ENCODE peak calls at places on chromosome 19, in four cellular contexts. O, R, N and K are unnamed samples.

GRCh38 chr19:13892885-13893284 is 13.0 kb downstream of the BRME1 start:
- DNase-seq in O (no peak), N (no peak), R (no peak), K (peak)

GRCh38 chr19:23401086-23401485 is 5.8 kb upstream of the ZNF91 start:
- DNase-seq in N (no peak), R (no peak), O (no peak), K (no peak)

GRCh38 chr19:17680235-17680722 is 7.9 kb downstream of the UNC13A start:
- DNase-seq in R (no peak), N (peak), O (peak), K (peak)

GRCh38 chr19:46631481-46631880 is 4.5 kb downstream of the GNG8 start:
- DNase-seq in O (no peak), R (no peak), N (no peak), K (no peak)

GRCh38 chr19:3216874-3217273 is 7.6 kb upstream of the CELF5 start:
- DNase-seq in O (no peak), R (no peak), N (no peak), K (no peak)

GRCh38 chr19:34471906-34472305 is 9.7 kb upstream of the WTIP start:
- DNase-seq in O (no peak), N (peak), R (no peak), K (no peak)

GRCh38 chr19:35307990-35308389 is 16.0 kb downstream of the MAG start:
- DNase-seq in O (no peak), N (no peak), R (no peak), K (no peak)

GRCh38 chr19:2180881-2181617 is 17.3 kb downstream of the DOT1L start:
- DNase-seq in R (no peak), N (no peak), O (no peak), K (no peak)

GRCh38 chr19:31548941-31549340 is 199.7 kb upstream of the TSHZ3 start:
- DNase-seq in R (no peak), N (peak), O (peak), K (no peak)

GRCh38 chr19:11556634-11557420 is 2.2 kb downstream of the ELOF1 start:
- DNase-seq in N (no peak), O (no peak), R (no peak), K (no peak)

GRCh38 chr19:11560404-11560988 is 1.5 kb upstream of the ELOF1 start:
- DNase-seq in N (peak), O (peak), R (no peak), K (peak)

GRCh38 chr19:11555246-11555645 is 3.8 kb downstream of the ELOF1 start:
- DNase-seq in R (no peak), O (no peak), N (no peak), K (no peak)

GRCh38 chr19:11563530-11563929 is 4.5 kb upstream of the ELOF1 start:
- DNase-seq in N (no peak), O (no peak), R (no peak), K (no peak)

GRCh38 chr19:11558881-11559828 is at the start of gene ELOF1:
- DNase-seq in N (peak), R (peak), O (peak), K (peak)
- TF ChIP-seq CTCF in N (peak), R (peak), O (peak), K (peak)

GRCh38 chr19:29875931-29876330 is 64.1 kb downstream of the CCNE1 start:
- DNase-seq in R (no peak), N (no peak), O (no peak), K (no peak)

GRCh38 chr19:29871143-29871542 is 59.4 kb downstream of the CCNE1 start:
- DNase-seq in O (no peak), N (peak), R (no peak), K (peak)

GRCh38 chr19:29872224-29872731 is 60.5 kb downstream of the CCNE1 start:
- DNase-seq in R (no peak), N (no peak), O (no peak), K (no peak)

GRCh38 chr19:29873801-29874575 is 62.2 kb downstream of the CCNE1 start:
- DNase-seq in O (no peak), N (no peak), R (no peak), K (no peak)

DNA sequence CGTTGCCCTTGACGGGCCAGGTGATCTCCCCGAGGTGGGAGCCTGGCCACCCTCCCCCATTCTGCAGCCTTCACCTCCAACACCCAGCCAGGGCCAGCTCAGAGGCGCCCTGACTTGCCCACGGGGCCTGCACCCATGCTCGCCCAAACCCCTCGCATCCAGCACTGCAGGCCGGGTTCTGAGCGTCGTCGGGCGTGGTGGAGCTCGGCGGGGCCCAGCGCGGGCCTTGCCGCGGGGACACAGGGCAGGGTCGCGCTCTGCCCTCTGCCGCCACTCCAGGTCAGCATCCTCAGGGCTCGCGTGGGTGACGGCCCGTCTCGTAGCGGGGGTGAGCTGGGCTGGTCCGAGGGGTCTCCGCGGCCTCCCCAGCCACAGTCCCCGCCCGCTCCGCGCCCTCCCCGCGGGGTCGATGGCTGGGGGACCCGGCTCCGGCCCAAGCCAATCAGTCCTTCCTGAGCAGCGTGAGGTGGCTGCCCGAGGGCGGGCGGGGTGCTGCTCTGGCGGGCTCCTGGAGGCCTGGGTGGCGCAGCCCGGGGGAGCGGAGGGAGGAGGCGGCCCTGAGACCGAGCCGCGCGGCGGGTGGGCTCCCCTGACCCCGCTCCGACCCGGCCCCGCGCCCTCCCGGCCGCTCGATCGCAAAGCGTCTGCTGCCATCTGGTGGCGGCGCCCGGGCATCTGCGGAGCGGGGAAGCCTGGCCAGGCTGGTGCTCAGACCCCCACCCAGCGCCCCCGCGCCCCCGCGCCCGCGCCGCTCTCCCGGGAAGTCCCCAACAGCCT is 61.4 kb downstream of the CCNE1 start:
- DNase-seq in R (no peak), O (peak), N (peak), K (peak)
- H3K4me3 ChIP-seq in R (peak), O (peak), N (no peak), K (peak)

GRCh38 chr19:6721113-6721474 is 644 bp upstream of the C3 start:
- DNase-seq in N (no peak), O (no peak), R (no peak), K (no peak)
- TF ChIP-seq CTCF in N (no peak), O (no peak), R (no peak), K (no peak)

GRCh38 chr19:55165952-55166529 is 372 bp downstream of the DNAAF3 start:
- DNase-seq in N (peak), R (no peak), O (peak), K (peak)

GRCh38 chr19:55171440-55171839 is 5.0 kb upstream of the DNAAF3 start:
- DNase-seq in O (no peak), N (no peak), R (no peak), K (no peak)

GRCh38 chr19:55161571-55162322 is 4.2 kb upstream of the TNNI3 start:
- DNase-seq in R (no peak), O (no peak), N (no peak), K (no peak)

GRCh38 chr19:55169136-55169535 is 2.7 kb upstream of the DNAAF3 start:
- DNase-seq in O (no peak), R (no peak), N (no peak), K (no peak)

DNA sequence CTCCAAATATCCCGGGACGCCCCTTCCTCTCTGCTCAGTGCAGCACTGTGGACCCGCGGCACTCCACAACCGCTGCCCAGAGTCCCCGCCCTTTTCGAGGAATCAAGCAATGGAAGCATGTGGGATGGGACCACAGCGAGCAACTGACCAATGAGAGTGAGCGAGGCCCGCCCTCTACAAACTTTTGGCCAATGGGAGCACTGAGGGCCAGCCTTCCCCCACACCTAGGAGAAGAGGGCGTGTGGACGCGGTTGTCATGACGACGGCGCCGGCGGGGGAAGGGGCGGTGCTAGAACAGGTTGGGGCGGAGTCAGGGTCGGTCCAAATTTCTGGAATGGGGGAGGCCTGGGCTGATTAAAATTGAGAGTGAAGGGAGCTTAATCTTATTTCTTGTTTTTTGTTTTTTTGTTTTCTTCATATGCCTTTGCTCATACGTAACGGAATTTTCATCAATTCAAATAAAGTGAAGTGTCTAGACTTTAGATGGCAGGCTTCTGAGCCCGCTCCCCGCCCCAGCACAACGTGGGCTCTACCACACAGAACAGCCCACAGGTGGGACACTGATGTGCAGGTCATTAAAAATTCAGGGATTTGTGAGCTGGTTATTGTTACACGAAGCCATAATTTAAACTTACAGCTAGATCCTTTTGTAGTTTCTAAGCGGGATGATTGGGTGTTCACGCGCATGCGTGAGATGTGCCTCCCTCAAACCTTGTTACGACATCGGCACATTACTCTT is at the start of gene DNAAF3:
- DNase-seq in N (peak), O (peak), R (peak), K (peak)
- H3K4me3 ChIP-seq in N (no peak), O (peak), R (peak), K (peak)

GRCh38 chr19:28731113-28731512 is 481.8 kb downstream of the UQCRFS1 start:
- DNase-seq in O (no peak), R (no peak), N (no peak), K (no peak)

GRCh38 chr19:28731577-28731976 is 481.4 kb downstream of the UQCRFS1 start:
- DNase-seq in N (no peak), O (no peak), R (no peak), K (no peak)

GRCh38 chr19:28727835-28728159 is 485.2 kb downstream of the UQCRFS1 start:
- DNase-seq in R (no peak), O (no peak), N (no peak), K (no peak)

GRCh38 chr19:28726533-28726932 is 486.4 kb downstream of the UQCRFS1 start:
- DNase-seq in R (no peak), N (no peak), O (no peak), K (no peak)

DNA sequence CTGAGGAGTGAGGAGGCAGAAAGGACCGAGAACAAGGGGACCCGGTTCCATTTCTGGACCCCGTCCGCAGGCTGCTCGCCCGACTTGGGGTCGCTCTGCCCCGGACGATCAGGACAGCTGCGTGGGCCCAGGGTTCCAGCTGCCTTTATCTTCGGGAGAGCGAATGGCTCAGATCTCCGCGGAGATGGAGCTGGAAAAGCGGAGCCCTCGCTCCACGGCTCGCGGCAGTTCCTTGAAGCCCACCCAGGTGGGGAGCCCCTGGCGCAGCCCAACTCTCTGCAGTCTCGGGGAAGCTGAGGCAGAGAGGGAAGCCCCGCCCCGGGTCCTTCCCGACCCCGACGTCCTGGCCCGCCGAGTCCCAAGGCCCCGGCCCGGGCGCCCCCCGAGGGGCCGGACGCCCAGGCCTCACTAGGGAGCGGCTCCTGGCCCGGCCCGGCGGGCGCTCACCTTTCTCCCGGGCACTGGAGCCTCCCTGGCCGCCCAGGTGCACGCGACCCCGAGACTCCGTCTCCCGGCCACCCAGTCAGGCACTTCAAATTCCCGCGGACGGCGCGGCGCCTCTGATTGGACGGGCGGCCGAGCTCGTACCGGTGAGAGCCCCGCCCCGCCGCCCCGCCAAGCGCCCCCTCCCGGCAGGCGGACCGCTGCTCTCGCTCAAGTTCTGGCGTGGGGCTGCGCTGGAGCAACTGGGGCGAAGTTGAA is 485.7 kb downstream of the UQCRFS1 start:
- DNase-seq in O (no peak), R (no peak), N (peak), K (no peak)
- TF ChIP-seq CTCF in O (no peak), R (no peak), N (no peak), K (no peak)

DNA sequence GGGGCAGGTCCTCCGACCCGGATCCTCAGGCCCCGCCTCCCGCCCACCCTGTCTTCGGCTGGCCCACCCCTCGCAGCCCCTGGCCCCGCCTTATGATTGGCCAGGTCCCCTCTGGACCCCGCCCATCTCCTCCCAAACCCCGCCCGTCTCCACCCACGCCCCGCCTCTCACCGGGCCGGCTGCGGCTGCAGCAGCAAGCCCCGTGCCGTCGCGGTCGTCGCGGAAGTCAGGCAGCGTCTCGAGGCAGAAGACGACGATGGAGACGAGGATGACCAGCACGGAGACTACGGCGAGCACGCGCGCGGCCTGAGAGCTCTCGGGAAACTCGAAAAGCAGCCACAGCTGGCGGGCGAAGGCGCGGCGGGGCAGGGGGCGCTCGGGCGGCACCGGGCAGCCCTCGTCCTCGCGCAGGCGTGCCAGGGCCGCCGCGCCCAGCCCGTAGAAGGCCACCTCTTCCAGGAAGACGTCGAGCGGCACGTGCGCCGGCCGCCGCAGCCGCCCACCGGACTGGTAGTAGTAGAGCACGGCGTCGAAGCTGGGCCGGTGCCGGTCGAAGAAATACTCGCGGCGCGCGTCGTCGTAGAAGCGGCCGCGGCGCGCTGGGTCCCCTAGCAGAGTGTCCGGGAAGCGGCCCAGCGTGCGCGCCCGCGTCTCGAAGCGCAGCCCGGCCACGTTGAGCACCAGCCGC is 495 bp downstream of the KCNA7 start:
- DNase-seq in R (no peak), O (no peak), N (no peak), K (peak)
- H3K4me3 ChIP-seq in R (no peak), O (no peak), N (no peak), K (peak)